ENCODE peak calls at places on chromosomes 1 and 21, in four cellular contexts. E, H, N and R are unnamed samples.
A peak's percentile ranks its signal among the peaks of the same experiment; 100 is the strongest.

GRCh38 chr1:24085546-24085945 is 26.4 kb downstream of the MYOM3 start:
- DNase-seq in H (no peak), N (peak; percentile 36), E (no peak), R (no peak)

GRCh38 chr1:43996733-43997115 is 5.3 kb downstream of the CCDC24 start:
- DNase-seq in N (no peak), E (no peak), H (no peak), R (no peak)

GRCh38 chr1:92291372-92291999 is 7.3 kb downstream of the GLMN start:
- DNase-seq in E (no peak), N (peak; percentile 49), H (no peak), R (no peak)

GRCh38 chr1:67514786-67515185 is 84.6 kb upstream of the SERBP1 start:
- DNase-seq in E (no peak), H (no peak), N (no peak), R (no peak)

GRCh38 chr1:11281518-11282331 is 8.7 kb downstream of the UBIAD1 start:
- DNase-seq in E (no peak), N (no peak), H (no peak), R (peak; percentile 18)

GRCh38 chr1:246680180-246680579 is 44.0 kb upstream of the SCCPDH start:
- DNase-seq in E (no peak), H (no peak), N (no peak), R (no peak)

GRCh38 chr21:36512971-36513370 is 33.0 kb upstream of the CLDN14 start:
- DNase-seq in N (no peak), H (no peak), E (no peak), R (no peak)

GRCh38 chr1:25718738-25719137 is 81.3 kb upstream of the SELENON start:
- DNase-seq in H (no peak), E (no peak), N (no peak), R (no peak)

GRCh38 chr1:20248954-20249612 is 41.6 kb upstream of the VWA5B1 start:
- DNase-seq in H (no peak), E (no peak), N (no peak), R (no peak)

GRCh38 chr21:36015096-36015495 is 45.2 kb downstream of the SETD4 start:
- DNase-seq in H (no peak), N (no peak), E (no peak), R (no peak)

GRCh38 chr1:58739851-58740466 is 40.1 kb upstream of the MYSM1 start:
- DNase-seq in H (peak; percentile 52), N (peak; percentile 41), E (no peak), R (no peak)

GRCh38 chr1:214402583-214403216 is 121.7 kb downstream of the SMYD2 start:
- DNase-seq in E (no peak), H (no peak), N (no peak), R (no peak)

GRCh38 chr1:42529724-42530161 is 66.7 kb downstream of the CCDC30 start:
- DNase-seq in E (no peak), H (no peak), N (peak; percentile 96), R (no peak)

GRCh38 chr1:150552692-150553278 is 3.6 kb downstream of the ADAMTSL4 start:
- DNase-seq in H (no peak), N (no peak), E (no peak), R (no peak)

GRCh38 chr1:1770102-1770501 is 8.2 kb downstream of the NADK start:
- DNase-seq in E (no peak), H (no peak), N (no peak), R (no peak)

GRCh38 chr1:18994381-18994780 is 37.9 kb upstream of the IFFO2 start:
- DNase-seq in N (no peak), H (no peak), E (no peak), R (no peak)

DNA sequence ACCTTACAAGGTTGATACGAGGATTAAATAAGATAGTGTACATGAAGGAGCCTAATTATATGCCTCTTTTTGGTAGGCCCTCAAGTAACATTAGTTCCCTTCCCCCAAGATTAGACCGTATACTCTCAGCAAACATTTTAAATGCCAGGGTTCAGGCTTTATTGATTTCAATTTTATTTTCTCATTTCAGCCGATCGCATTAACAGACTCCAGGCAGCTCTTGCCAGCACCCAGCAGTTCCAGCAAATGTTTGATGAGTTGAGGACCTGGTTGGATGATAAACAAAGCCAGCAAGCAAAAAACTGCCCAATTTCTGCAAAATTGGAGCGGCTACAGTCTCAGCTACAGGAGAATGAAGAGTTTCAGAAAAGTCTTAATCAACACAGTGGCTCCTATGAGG is 104.4 kb upstream of the BMP8A start:
- DNase-seq in H (no peak), E (no peak), N (no peak), R (no peak)
- H3K36me3 ChIP-seq in H (peaks cover 87% of the 10 kb centered on the region), E (peaks cover 68% of the 10 kb centered on the region), N (peaks cover 21% of the 10 kb centered on the region), R (no peaks in the 10 kb centered on the region)

GRCh38 chr1:152855661-152856060 is 4.1 kb upstream of the LCE7A start:
- DNase-seq in H (no peak), N (peak; percentile 42), E (no peak), R (no peak)

GRCh38 chr1:152860129-152860528 is 333 bp downstream of the LCE7A start:
- DNase-seq in N (no peak), H (no peak), E (no peak), R (no peak)

GRCh38 chr1:152861374-152861773 is 1.6 kb downstream of the LCE7A start:
- DNase-seq in N (no peak), E (no peak), H (no peak), R (no peak)

GRCh38 chr1:152859696-152860095 is at the start of gene LCE7A:
- DNase-seq in H (no peak), E (no peak), N (no peak), R (no peak)

GRCh38 chr1:152858062-152858461 is 1.7 kb upstream of the LCE7A start:
- DNase-seq in N (peak; percentile 72), E (no peak), H (no peak), R (no peak)
- H3K9me3 ChIP-seq in N (no peaks in the 10 kb centered on the region), E (no peaks in the 10 kb centered on the region), H (no peaks in the 10 kb centered on the region), R (no peaks in the 10 kb centered on the region)

DNA sequence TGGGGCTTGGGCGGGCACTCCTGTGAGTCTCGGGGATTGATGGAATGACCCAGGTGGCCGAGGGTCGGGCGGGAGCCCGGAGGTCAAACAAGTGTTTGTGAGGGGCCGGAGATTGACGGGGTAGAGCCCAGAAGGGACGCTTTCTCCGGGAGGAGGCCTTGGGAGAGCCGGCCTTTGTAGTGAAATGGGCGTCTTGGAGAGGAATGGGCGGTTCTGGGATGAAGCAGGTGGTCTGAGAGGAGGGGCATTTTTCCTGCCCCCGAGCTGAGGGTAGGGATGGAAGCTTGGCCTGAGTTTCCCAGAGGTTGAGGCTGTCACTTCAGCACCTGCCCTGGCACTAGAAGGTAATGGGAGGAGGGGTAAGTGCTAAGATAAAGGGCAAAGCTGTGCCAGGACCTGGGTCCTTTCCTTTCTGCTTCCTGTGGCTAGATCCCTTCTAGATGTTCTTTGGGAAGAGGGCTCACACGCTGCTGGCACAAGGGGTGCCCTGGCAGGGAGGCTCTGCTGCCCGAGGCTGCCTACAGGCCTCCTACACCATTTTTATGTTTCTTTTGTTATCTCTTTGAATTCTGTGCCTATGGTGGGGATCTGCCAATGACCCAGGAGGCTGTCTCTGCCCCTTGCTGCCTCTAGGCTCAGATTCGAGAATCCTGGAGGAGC is 56.1 kb downstream of the NDUFS5 start:
- DNase-seq in E (no peak), H (no peak), N (no peak), R (peak; percentile 42)
- H3K4me3 ChIP-seq in E (peak overlapping the region; percentile 39), H (peak overlapping the region; percentile 57), N (no peak overlapping the region), R (peak overlapping the region; percentile 66)

GRCh38 chr1:230250676-230251075 is 175.5 kb downstream of the PGBD5 start:
- DNase-seq in E (no peak), H (peak; percentile 1), N (no peak), R (peak; percentile 15)

GRCh38 chr1:230254265-230254664 is 171.9 kb downstream of the PGBD5 start:
- DNase-seq in E (no peak), H (no peak), N (no peak), R (no peak)

GRCh38 chr1:230251644-230252191 is 174.4 kb downstream of the PGBD5 start:
- DNase-seq in N (no peak), H (no peak), E (no peak), R (peak; percentile 8)

GRCh38 chr1:230255116-230255515 is 171.0 kb downstream of the PGBD5 start:
- DNase-seq in N (no peak), E (no peak), H (no peak), R (no peak)

GRCh38 chr1:230253150-230253549 is 173.0 kb downstream of the PGBD5 start:
- DNase-seq in E (no peak), N (no peak), H (no peak), R (no peak)
- H3K36me3 ChIP-seq in E (peaks cover 30% of the 10 kb centered on the region), N (peaks cover 13% of the 10 kb centered on the region), H (peaks cover 89% of the 10 kb centered on the region), R (peaks cover 4% of the 10 kb centered on the region)

GRCh38 chr21:22056904-22057303 is 1058.7 kb downstream of the NCAM2 start:
- DNase-seq in E (no peak), H (no peak), N (no peak), R (no peak)
- H3K9me3 ChIP-seq in E (no peaks in the 10 kb centered on the region), H (peaks cover 6% of the 10 kb centered on the region), N (peaks cover 12% of the 10 kb centered on the region), R (no peaks in the 10 kb centered on the region)

GRCh38 chr21:41503331-41503730 is 4.6 kb downstream of the TMPRSS2 start:
- DNase-seq in N (no peak), E (no peak), H (no peak), R (no peak)

GRCh38 chr21:41500354-41500753 is 7.6 kb downstream of the TMPRSS2 start:
- DNase-seq in E (no peak), N (no peak), H (no peak), R (no peak)

GRCh38 chr21:41501919-41502318 is 6.0 kb downstream of the TMPRSS2 start:
- DNase-seq in H (no peak), N (no peak), E (no peak), R (no peak)

GRCh38 chr21:41499920-41500319 is 8.0 kb downstream of the TMPRSS2 start:
- DNase-seq in E (no peak), N (no peak), H (no peak), R (no peak)

DNA sequence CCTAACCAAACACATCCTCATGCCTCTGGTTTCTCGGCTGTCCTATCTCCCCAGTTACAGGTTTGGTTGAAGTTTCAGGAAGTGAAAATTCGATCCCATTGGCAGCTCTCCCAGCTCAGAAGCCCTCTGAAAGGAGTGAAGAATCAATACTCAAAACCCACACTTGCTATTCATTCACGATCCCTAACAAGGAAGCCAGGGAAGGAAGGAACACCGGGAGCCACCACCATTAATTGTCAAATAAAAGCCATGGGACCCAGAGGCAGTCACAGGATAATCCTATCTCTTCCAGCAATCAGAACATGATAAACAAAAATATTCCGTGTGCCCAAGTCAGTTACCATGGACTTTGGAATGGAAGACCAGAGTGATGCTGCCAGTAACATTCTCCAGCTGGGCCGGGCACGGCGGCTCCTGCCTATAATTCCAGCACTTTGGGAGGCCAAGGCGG is 7.0 kb downstream of the TMPRSS2 start:
- DNase-seq in E (no peak), H (no peak), N (no peak), R (no peak)
- H3K4me3 ChIP-seq in E (no peak overlapping the region), H (no peak overlapping the region), N (no peak overlapping the region), R (no peak overlapping the region)

GRCh38 chr1:6675936-6676335 is 25.7 kb downstream of the DNAJC11 start:
- DNase-seq in E (no peak), H (no peak), N (no peak), R (no peak)
- H3K36me3 ChIP-seq in E (peaks cover 33% of the 10 kb centered on the region), H (peaks cover 66% of the 10 kb centered on the region), N (peaks cover 8% of the 10 kb centered on the region), R (no peaks in the 10 kb centered on the region)